ENCODE peak calls at places on chromosome 12, in nine cellular contexts. One of them, this sample, is unnamed.

GRCh38 chr12:19945559-19946485 is 422.5 kb upstream of the PDE3A start:
- DNase-seq in gastrocnemius medialis: no peak
- DNase-seq in Peyer's patch: no peak
- DNase-seq in tibial nerve: no peak
- DNase-seq in transverse colon: no peak
- DNase-seq in stomach: no peak
- DNase-seq in prostate gland: no peak
- DNase-seq in IMR-90: peak; percentile 57
- DNase-seq in upper lobe of left lung: no peak
- DNase-seq in this sample: no peak

GRCh38 chr12:95173392-95174251 is 43.6 kb downstream of the FGD6 start:
- DNase-seq in Peyer's patch: peak; percentile 30
- DNase-seq in prostate gland: peak; percentile 49
- DNase-seq in transverse colon: peak; percentile 65
- DNase-seq in upper lobe of left lung: peak; percentile 87
- DNase-seq in gastrocnemius medialis: peak; percentile 13
- DNase-seq in stomach: peak; percentile 65
- DNase-seq in IMR-90: peak; percentile 91
- DNase-seq in tibial nerve: peak; percentile 66
- DNase-seq in this sample: peak; percentile 16

GRCh38 chr12:80269953-80270552 is 170.7 kb downstream of the OTOGL start:
- DNase-seq in upper lobe of left lung: no peak
- DNase-seq in Peyer's patch: no peak
- DNase-seq in IMR-90: peak; percentile 60
- DNase-seq in gastrocnemius medialis: no peak
- DNase-seq in prostate gland: no peak
- DNase-seq in tibial nerve: no peak
- DNase-seq in transverse colon: no peak
- DNase-seq in stomach: no peak
- DNase-seq in this sample: no peak

GRCh38 chr12:12081836-12082497 is 11.2 kb downstream of the BCL2L14 start:
- DNase-seq in transverse colon: peak; percentile 78
- DNase-seq in gastrocnemius medialis: no peak
- DNase-seq in IMR-90: peak; percentile 55
- DNase-seq in stomach: no peak
- DNase-seq in upper lobe of left lung: no peak
- DNase-seq in Peyer's patch: no peak
- DNase-seq in prostate gland: no peak
- DNase-seq in tibial nerve: no peak
- DNase-seq in this sample: peak; percentile 16

GRCh38 chr12:110543965-110544364 is 39.2 kb downstream of the PPTC7 start:
- DNase-seq in Peyer's patch: no peak
- DNase-seq in upper lobe of left lung: no peak
- DNase-seq in stomach: no peak
- DNase-seq in tibial nerve: no peak
- DNase-seq in transverse colon: no peak
- DNase-seq in IMR-90: no peak
- DNase-seq in gastrocnemius medialis: no peak
- DNase-seq in prostate gland: no peak
- DNase-seq in this sample: no peak

GRCh38 chr12:69388371-69388770 is 28.8 kb downstream of the YEATS4 start:
- DNase-seq in gastrocnemius medialis: no peak
- DNase-seq in transverse colon: no peak
- DNase-seq in IMR-90: peak; percentile 81
- DNase-seq in stomach: no peak
- DNase-seq in tibial nerve: no peak
- DNase-seq in upper lobe of left lung: no peak
- DNase-seq in prostate gland: no peak
- DNase-seq in Peyer's patch: no peak
- DNase-seq in this sample: no peak

GRCh38 chr12:71938728-71939385 is at the start of gene TPH2:
- DNase-seq in transverse colon: peak; percentile 9
- DNase-seq in tibial nerve: no peak
- DNase-seq in prostate gland: no peak
- DNase-seq in stomach: peak; percentile 31
- DNase-seq in IMR-90: peak; percentile 68
- DNase-seq in gastrocnemius medialis: no peak
- DNase-seq in Peyer's patch: no peak
- DNase-seq in upper lobe of left lung: peak; percentile 26
- DNase-seq in this sample: no peak

GRCh38 chr12:57171668-57172067 is 24.2 kb upstream of the LRP1-AS start:
- DNase-seq in transverse colon: no peak
- DNase-seq in prostate gland: no peak
- DNase-seq in tibial nerve: no peak
- DNase-seq in upper lobe of left lung: no peak
- DNase-seq in stomach: no peak
- DNase-seq in Peyer's patch: peak; percentile 17
- DNase-seq in IMR-90: peak; percentile 84
- DNase-seq in gastrocnemius medialis: no peak
- DNase-seq in this sample: peak; percentile 68

GRCh38 chr12:100114574-100114973 is 28.1 kb downstream of the BLTP3B start:
- DNase-seq in transverse colon: no peak
- DNase-seq in tibial nerve: no peak
- DNase-seq in Peyer's patch: no peak
- DNase-seq in gastrocnemius medialis: no peak
- DNase-seq in stomach: no peak
- DNase-seq in IMR-90: no peak
- DNase-seq in upper lobe of left lung: no peak
- DNase-seq in prostate gland: no peak
- DNase-seq in this sample: no peak

GRCh38 chr12:49990269-49990668 is 17.5 kb downstream of the AQP6 start:
- DNase-seq in gastrocnemius medialis: no peak
- DNase-seq in upper lobe of left lung: no peak
- DNase-seq in stomach: no peak
- DNase-seq in Peyer's patch: no peak
- DNase-seq in tibial nerve: no peak
- DNase-seq in transverse colon: no peak
- DNase-seq in prostate gland: no peak
- DNase-seq in IMR-90: peak; percentile 64
- DNase-seq in this sample: no peak

GRCh38 chr12:22658214-22658613 is 33.2 kb downstream of the ETNK1 start:
- DNase-seq in upper lobe of left lung: no peak
- DNase-seq in gastrocnemius medialis: no peak
- DNase-seq in prostate gland: no peak
- DNase-seq in Peyer's patch: no peak
- DNase-seq in transverse colon: no peak
- DNase-seq in stomach: no peak
- DNase-seq in tibial nerve: no peak
- DNase-seq in IMR-90: peak; percentile 92
- DNase-seq in this sample: peak; percentile 19

GRCh38 chr12:9049520-9050133 is 60.3 kb downstream of the KLRG1 start:
- DNase-seq in IMR-90: peak; percentile 52
- DNase-seq in upper lobe of left lung: no peak
- DNase-seq in prostate gland: no peak
- DNase-seq in tibial nerve: no peak
- DNase-seq in stomach: no peak
- DNase-seq in Peyer's patch: no peak
- DNase-seq in gastrocnemius medialis: no peak
- DNase-seq in transverse colon: no peak
- DNase-seq in this sample: peak; percentile 15

GRCh38 chr12:45050751-45051489 is at the start of gene DBX2:
- DNase-seq in stomach: no peak
- DNase-seq in Peyer's patch: no peak
- DNase-seq in tibial nerve: no peak
- DNase-seq in transverse colon: no peak
- DNase-seq in IMR-90: no peak
- DNase-seq in gastrocnemius medialis: no peak
- DNase-seq in prostate gland: no peak
- DNase-seq in upper lobe of left lung: no peak
- DNase-seq in this sample: no peak

GRCh38 chr12:126247936-126248335 is 1182.7 kb downstream of the AACS start:
- DNase-seq in tibial nerve: no peak
- DNase-seq in IMR-90: no peak
- DNase-seq in stomach: no peak
- DNase-seq in gastrocnemius medialis: no peak
- DNase-seq in transverse colon: no peak
- DNase-seq in prostate gland: no peak
- DNase-seq in Peyer's patch: no peak
- DNase-seq in upper lobe of left lung: no peak
- DNase-seq in this sample: no peak

GRCh38 chr12:101299346-101299745 is 19.4 kb downstream of the UTP20 start:
- DNase-seq in gastrocnemius medialis: no peak
- DNase-seq in IMR-90: peak; percentile 53
- DNase-seq in prostate gland: no peak
- DNase-seq in tibial nerve: no peak
- DNase-seq in Peyer's patch: no peak
- DNase-seq in upper lobe of left lung: no peak
- DNase-seq in stomach: no peak
- DNase-seq in transverse colon: no peak
- DNase-seq in this sample: no peak

GRCh38 chr12:109637341-109637740 is 63.7 kb downstream of the MVK start:
- DNase-seq in prostate gland: no peak
- DNase-seq in transverse colon: no peak
- DNase-seq in IMR-90: no peak
- DNase-seq in gastrocnemius medialis: no peak
- DNase-seq in stomach: no peak
- DNase-seq in tibial nerve: no peak
- DNase-seq in Peyer's patch: no peak
- DNase-seq in upper lobe of left lung: no peak
- DNase-seq in this sample: no peak

GRCh38 chr12:51127050-51127729 is 43.8 kb upstream of the CSRNP2 start:
- DNase-seq in upper lobe of left lung: no peak
- DNase-seq in IMR-90: peak; percentile 34
- DNase-seq in prostate gland: no peak
- DNase-seq in tibial nerve: no peak
- DNase-seq in gastrocnemius medialis: no peak
- DNase-seq in stomach: no peak
- DNase-seq in transverse colon: no peak
- DNase-seq in Peyer's patch: no peak
- DNase-seq in this sample: no peak

DNA sequence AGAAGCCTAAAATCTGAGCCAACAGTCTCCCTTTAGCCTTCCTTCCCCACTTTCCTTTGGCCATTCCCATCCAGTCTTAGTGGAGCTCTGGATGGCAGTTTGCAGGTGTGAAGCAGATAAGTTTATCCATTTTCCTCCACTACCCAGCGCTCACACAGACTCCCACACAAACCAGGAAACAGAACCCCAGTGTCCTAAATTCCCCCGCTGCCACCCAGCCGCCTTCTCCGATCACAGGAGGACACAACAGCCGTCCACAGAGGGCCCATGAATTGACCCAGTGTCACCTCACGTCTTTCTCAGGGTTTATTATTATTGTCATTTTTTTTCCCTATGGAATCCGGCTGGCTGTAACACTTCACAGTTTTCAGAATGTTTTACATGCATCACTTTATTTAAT is 16.4 kb downstream of the CD9 start:
- DNase-seq in gastrocnemius medialis: no peak
- DNase-seq in upper lobe of left lung: no peak
- DNase-seq in transverse colon: no peak
- DNase-seq in Peyer's patch: no peak
- DNase-seq in stomach: no peak
- DNase-seq in prostate gland: no peak
- DNase-seq in tibial nerve: no peak
- DNase-seq in IMR-90: no peak
- DNase-seq in this sample: no peak
- TF ChIP-seq POLR2A in gastrocnemius medialis: no peak
- TF ChIP-seq POLR2A in upper lobe of left lung: no peak
- TF ChIP-seq POLR2A in transverse colon: no peak
- TF ChIP-seq POLR2A in Peyer's patch: no peak
- TF ChIP-seq POLR2A in stomach: no peak
- TF ChIP-seq POLR2A in prostate gland: no peak
- TF ChIP-seq POLR2A in tibial nerve: no peak
- TF ChIP-seq POLR2A in IMR-90: no peak
- TF ChIP-seq POLR2A in this sample: no peak

DNA sequence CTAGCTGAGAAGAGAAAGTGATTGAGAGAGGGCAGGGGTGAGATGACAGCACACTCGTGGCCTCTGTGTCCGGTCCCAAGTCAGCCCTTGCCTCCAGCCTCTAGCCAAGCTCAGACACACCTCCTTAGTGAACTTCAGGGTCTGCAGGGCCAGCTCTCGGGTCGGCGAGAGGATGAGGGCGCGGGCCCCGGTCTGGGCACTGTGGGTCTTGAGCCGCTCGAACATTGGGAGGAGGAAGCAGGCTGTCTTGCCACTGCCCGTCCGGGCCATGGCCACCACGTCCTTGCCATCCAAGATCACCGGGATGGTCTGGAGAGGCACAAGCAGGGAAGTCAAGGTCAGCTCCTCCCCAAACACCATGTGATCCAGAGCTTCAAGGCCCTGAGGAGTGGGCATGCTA is 6.3 kb downstream of the DDX54 start:
- DNase-seq in Peyer's patch: no peak
- DNase-seq in stomach: no peak
- DNase-seq in prostate gland: no peak
- DNase-seq in upper lobe of left lung: no peak
- DNase-seq in tibial nerve: no peak
- DNase-seq in gastrocnemius medialis: no peak
- DNase-seq in transverse colon: no peak
- DNase-seq in IMR-90: no peak
- DNase-seq in this sample: no peak
- TF ChIP-seq POLR2A in Peyer's patch: no peak
- TF ChIP-seq POLR2A in stomach: no peak
- TF ChIP-seq POLR2A in prostate gland: no peak
- TF ChIP-seq POLR2A in upper lobe of left lung: no peak
- TF ChIP-seq POLR2A in tibial nerve: no peak
- TF ChIP-seq POLR2A in gastrocnemius medialis: no peak
- TF ChIP-seq POLR2A in transverse colon: no peak
- TF ChIP-seq POLR2A in IMR-90: no peak
- TF ChIP-seq POLR2A in this sample: no peak

GRCh38 chr12:25959069-25959961 is 833 bp downstream of the RASSF8 start:
- DNase-seq in upper lobe of left lung: peak; percentile 47
- DNase-seq in tibial nerve: no peak
- DNase-seq in IMR-90: peak; percentile 85
- DNase-seq in stomach: peak; percentile 27
- DNase-seq in gastrocnemius medialis: peak; percentile 40
- DNase-seq in prostate gland: peak; percentile 40
- DNase-seq in transverse colon: peak; percentile 31
- DNase-seq in Peyer's patch: peak; percentile 24
- DNase-seq in this sample: peak; percentile 34
- TF ChIP-seq POLR2A in upper lobe of left lung: no peak
- TF ChIP-seq POLR2A in tibial nerve: no peak
- TF ChIP-seq POLR2A in IMR-90: peak; percentile 76
- TF ChIP-seq POLR2A in stomach: no peak
- TF ChIP-seq POLR2A in gastrocnemius medialis: peak; percentile 43
- TF ChIP-seq POLR2A in prostate gland: no peak
- TF ChIP-seq POLR2A in transverse colon: peak; percentile 47
- TF ChIP-seq POLR2A in Peyer's patch: no peak
- TF ChIP-seq POLR2A in this sample: peak; percentile 33

DNA sequence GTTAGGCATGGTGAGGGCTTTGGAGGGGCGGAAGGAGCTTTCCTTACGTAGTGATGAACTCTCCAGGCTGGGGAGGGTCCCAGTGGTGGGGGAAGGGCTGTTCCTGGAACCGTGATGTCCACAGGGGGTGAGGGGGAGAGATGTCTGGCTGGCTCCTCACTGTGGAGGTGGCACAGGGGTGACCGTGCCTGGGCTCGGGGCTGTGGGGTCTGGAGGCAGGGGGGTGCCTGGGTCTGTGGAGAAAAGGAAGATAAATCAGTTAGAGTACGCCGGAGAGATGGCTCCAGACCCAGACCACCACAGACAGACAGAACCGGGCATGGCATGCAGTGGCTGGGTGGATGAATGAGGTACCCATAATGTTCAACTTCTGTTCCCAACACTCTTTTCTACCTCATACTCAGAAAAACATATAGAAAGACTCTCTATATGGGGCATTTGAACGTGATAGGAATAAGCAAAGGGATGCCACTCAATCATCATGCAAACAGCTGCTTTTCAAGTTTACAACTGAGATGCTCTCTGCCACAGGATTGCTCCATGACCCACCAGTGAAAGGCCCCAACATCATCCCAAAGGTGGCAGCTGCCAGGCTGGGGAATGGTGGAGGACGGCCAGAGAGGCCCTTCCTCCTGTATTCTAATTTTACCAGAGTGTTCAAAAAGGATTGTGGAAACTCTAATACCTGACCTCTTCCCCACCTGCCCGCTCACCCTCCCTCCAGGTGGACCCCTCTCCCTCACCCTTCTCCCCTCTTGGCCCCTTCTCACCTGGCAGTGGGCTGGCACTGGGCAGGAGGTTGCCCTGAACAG is 5.6 kb downstream of the MYL6 start:
- DNase-seq in upper lobe of left lung: no peak
- DNase-seq in Peyer's patch: no peak
- DNase-seq in IMR-90: no peak
- DNase-seq in tibial nerve: no peak
- DNase-seq in prostate gland: no peak
- DNase-seq in stomach: no peak
- DNase-seq in transverse colon: no peak
- DNase-seq in gastrocnemius medialis: no peak
- DNase-seq in this sample: no peak
- TF ChIP-seq POLR2A in upper lobe of left lung: no peak
- TF ChIP-seq POLR2A in Peyer's patch: no peak
- TF ChIP-seq POLR2A in IMR-90: peak; percentile 43
- TF ChIP-seq POLR2A in tibial nerve: no peak
- TF ChIP-seq POLR2A in prostate gland: no peak
- TF ChIP-seq POLR2A in stomach: no peak
- TF ChIP-seq POLR2A in transverse colon: no peak
- TF ChIP-seq POLR2A in gastrocnemius medialis: no peak
- TF ChIP-seq POLR2A in this sample: peak; percentile 11